ENCODE peak calls at places on chromosome X, in five cellular contexts. L, C, U, V and N are unnamed samples.

GRCh38 chrX:135213200-135213844 is 38.5 kb upstream of the ETDA start:
- DNase-seq in L (no peak), C (no peak), U (no peak), V (no peak), N (no peak)

GRCh38 chrX:111095974-111096870 is at the start of gene PAK3:
- DNase-seq in L (no peak), C (no peak), U (peak; percentile 25), V (peak; percentile 73), N (no peak)

GRCh38 chrX:12580548-12580947 is 210.7 kb upstream of the PRPS2 start:
- DNase-seq in L (no peak), C (no peak), U (no peak), V (no peak), N (no peak)

GRCh38 chrX:20378291-20378920 is 111.7 kb upstream of the RPS6KA3 start:
- DNase-seq in L (no peak), C (no peak), U (no peak), V (no peak), N (no peak)

GRCh38 chrX:96770315-96770714 is 85.7 kb downstream of the DIAPH2 start:
- DNase-seq in L (no peak), C (no peak), U (no peak), V (no peak), N (no peak)

GRCh38 chrX:21398424-21398823 is 24.2 kb downstream of the CNKSR2 start:
- DNase-seq in L (no peak), C (no peak), U (no peak), V (no peak), N (no peak)

GRCh38 chrX:117998171-117998570 is 118.4 kb downstream of the KLHL13 start:
- DNase-seq in L (no peak), C (no peak), U (no peak), V (no peak), N (no peak)

GRCh38 chrX:74220277-74220676 is 83.7 kb upstream of the ZCCHC13 start:
- DNase-seq in L (no peak), C (no peak), U (no peak), V (no peak), N (no peak)

GRCh38 chrX:98795636-98796035 is 1614.4 kb downstream of the PCDH19 start:
- DNase-seq in L (no peak), C (no peak), U (no peak), V (no peak), N (no peak)

GRCh38 chrX:40671126-40671525 is 23.8 kb upstream of the CXorf38 start:
- DNase-seq in L (no peak), C (no peak), U (no peak), V (no peak), N (no peak)

GRCh38 chrX:107894038-107894437 is 68.4 kb downstream of the MID2 start:
- DNase-seq in L (no peak), C (no peak), U (peak; percentile 42), V (no peak), N (peak; percentile 0)

GRCh38 chrX:119895843-119896326 is at the start of gene AKAP14:
- DNase-seq in L (no peak), C (no peak), U (no peak), V (no peak), N (no peak)

GRCh38 chrX:97168646-97169045 is 284.9 kb downstream of the RPA4 start:
- DNase-seq in L (no peak), C (no peak), U (no peak), V (no peak), N (no peak)

GRCh38 chrX:426881-427280 is 40.2 kb upstream of the PPP2R3B start:
- DNase-seq in L (no peak), C (no peak), U (no peak), V (no peak), N (no peak)

GRCh38 chrX:55710701-55711100 is 6.8 kb upstream of the RRAGB start:
- DNase-seq in L (no peak), C (no peak), U (no peak), V (no peak), N (no peak)

GRCh38 chrX:30898886-30899285 is 9.8 kb upstream of the TAB3 start:
- DNase-seq in L (no peak), C (no peak), U (no peak), V (no peak), N (no peak)

GRCh38 chrX:119605398-119605738 is 856 bp downstream of the NKRF start:
- DNase-seq in L (no peak), C (no peak), U (peak; percentile 16), V (peak; percentile 18), N (no peak)

GRCh38 chrX:15744181-15744867 is 6.3 kb downstream of the CA5B start:
- DNase-seq in L (no peak), C (no peak), U (no peak), V (peak; percentile 83), N (no peak)

GRCh38 chrX:110003167-110004156 is 548 bp downstream of the TMEM164 start:
- DNase-seq in L (peak; percentile 18), C (peak; percentile 53), U (no peak), V (no peak), N (no peak)

GRCh38 chrX:31269914-31270313 is 198.1 kb upstream of the FTHL17 start:
- DNase-seq in L (no peak), C (no peak), U (no peak), V (no peak), N (no peak)

GRCh38 chrX:119763175-119763574 is 4.8 kb downstream of the SOWAHD start:
- DNase-seq in L (no peak), C (no peak), U (no peak), V (no peak), N (no peak)

GRCh38 chrX:115372026-115372610 is 82.6 kb downstream of the LUZP4 start:
- DNase-seq in L (no peak), C (no peak), U (no peak), V (no peak), N (no peak)

GRCh38 chrX:131752493-131753198 is 208.8 kb downstream of the OR13H1 start:
- DNase-seq in L (no peak), C (no peak), U (no peak), V (no peak), N (no peak)

GRCh38 chrX:123487674-123488073 is 245.2 kb downstream of the THOC2 start:
- DNase-seq in L (no peak), C (no peak), U (no peak), V (no peak), N (no peak)

GRCh38 chrX:133249659-133250058 is 31.5 kb upstream of the TFDP3 start:
- DNase-seq in L (no peak), C (no peak), U (no peak), V (no peak), N (no peak)

GRCh38 chrX:17376381-17377046 is 1.5 kb downstream of the NHS start:
- DNase-seq in L (no peak), C (peak; percentile 46), U (peak; percentile 13), V (peak; percentile 66), N (no peak)

GRCh38 chrX:135740683-135741149 is 27.3 kb downstream of the CT45A3 start:
- DNase-seq in L (no peak), C (no peak), U (no peak), V (peak; percentile 44), N (peak; percentile 26)

GRCh38 chrX:116499780-116500179 is 37.0 kb upstream of the CT83 start:
- DNase-seq in L (no peak), C (no peak), U (no peak), V (no peak), N (no peak)

GRCh38 chrX:135383249-135383648 is 38.5 kb upstream of the SMIM10L2A start:
- DNase-seq in L (no peak), C (no peak), U (no peak), V (no peak), N (no peak)

GRCh38 chrX:44092778-44093177 is 119.6 kb upstream of the NDP start:
- DNase-seq in L (no peak), C (no peak), U (no peak), V (no peak), N (no peak)

GRCh38 chrX:3161686-3162085 is 120.4 kb downstream of the ARSF start:
- DNase-seq in L (no peak), C (no peak), U (no peak), V (no peak), N (no peak)

GRCh38 chrX:52923781-52924241 is 26.7 kb downstream of the FAM156B start:
- DNase-seq in L (peak; percentile 32), C (no peak), U (no peak), V (no peak), N (no peak)

DNA sequence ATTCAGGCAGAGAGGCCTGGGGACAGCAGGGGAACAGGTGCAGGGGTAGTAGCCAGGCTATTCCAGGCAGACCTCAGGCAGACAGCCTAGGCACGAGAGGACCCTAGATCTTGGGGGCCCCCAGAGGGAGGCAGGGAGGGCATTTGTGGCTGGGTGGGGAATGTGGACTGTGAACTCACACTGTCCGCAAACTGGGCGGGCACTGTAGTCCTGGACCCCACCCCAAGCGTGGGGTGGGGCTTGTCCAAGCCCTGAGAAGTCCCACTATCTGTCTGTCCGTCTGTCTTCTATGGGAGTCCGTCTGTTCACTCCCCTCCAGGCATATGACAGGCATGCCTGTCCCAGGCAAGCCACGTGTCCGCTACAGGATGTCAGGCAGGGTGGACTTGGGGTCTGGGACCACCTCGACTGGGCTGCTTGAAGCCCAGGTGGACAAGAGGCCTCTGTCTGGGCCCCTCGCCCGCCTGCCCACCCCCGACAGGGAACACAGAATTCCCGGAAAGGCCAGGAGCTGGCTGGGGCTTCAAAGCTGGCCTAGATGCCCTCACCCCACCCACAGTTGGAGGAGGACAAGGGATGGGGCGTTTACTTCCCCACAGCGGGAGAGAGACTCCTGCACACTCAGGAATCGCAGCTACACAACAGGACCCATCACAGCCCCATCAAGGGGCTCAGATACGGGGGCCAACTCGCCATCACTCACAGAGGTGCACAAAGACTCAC is at the start of gene SLC38A5:
- DNase-seq in L (no peak), C (no peak), U (no peak), V (no peak), N (no peak)
- H3K27ac ChIP-seq in L (no peak within 1 kb of the TSS), C (peak within 1 kb of the TSS; percentile 22), U (no peak within 1 kb of the TSS), V (no peak within 1 kb of the TSS), N (peak within 1 kb of the TSS; percentile 44)

DNA sequence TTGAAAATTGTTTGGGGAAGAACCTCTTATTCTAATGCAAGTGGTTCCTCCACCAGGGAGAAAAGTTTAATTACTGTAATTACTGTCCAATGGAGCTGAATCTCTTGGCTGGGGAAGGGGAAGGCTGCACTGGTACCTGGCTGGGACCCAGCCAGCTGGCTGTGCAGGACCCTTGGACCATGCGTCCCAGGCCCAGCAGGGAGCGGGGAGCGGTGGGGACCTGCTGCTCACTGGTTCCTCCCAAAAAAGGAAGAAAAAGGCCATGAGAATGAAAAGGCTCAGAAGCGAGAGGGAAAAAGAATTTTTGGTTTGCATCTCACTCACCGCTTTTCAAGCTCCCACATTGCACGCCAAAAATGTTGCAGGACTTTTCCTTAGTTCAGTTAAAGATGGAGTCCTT is 333.5 kb downstream of the FAM47B start:
- DNase-seq in L (no peak), C (no peak), U (no peak), V (no peak), N (no peak)
- TF ChIP-seq CTCF in L (no peak), C (no peak), U (no peak), V (no peak), N (no peak)

GRCh38 chrX:150940844-150941495 is 42.2 kb upstream of the HMGB3 start:
- DNase-seq in L (no peak), C (no peak), U (no peak), V (no peak), N (no peak)
- H3K27ac ChIP-seq in L (no peak overlapping the region), C (no peak overlapping the region), U (no peak overlapping the region), V (no peak overlapping the region), N (no peak overlapping the region)

DNA sequence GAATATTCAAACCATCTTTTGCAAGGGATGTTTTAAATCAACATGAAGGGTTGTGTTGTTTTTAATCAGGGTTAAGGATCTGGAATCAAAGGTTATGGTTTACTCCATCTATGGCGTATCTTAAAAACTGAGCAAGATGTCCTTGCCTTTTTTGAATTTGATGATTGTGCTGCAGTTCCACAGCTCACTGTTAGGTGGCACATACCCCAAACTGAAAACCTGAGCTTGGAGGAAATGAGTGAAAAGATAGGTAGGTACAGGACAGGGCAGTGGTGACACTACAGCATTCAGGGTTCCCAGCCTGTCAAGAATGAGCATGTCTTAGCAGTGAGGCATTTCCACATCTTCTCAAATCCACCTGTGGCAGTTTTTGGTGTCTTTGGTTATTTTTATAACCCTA is 13.1 kb upstream of the EOLA1 start:
- DNase-seq in L (no peak), C (no peak), U (no peak), V (no peak), N (peak; percentile 34)
- TF ChIP-seq CTCF in L (peak; percentile 58), C (peak; percentile 49), U (peak; percentile 33), V (peak; percentile 32), N (no peak)